ENCODE peak calls at places on chromosomes 16 and 17, in seven cellular contexts. S is body of pancreas, R is heart left ventricle, C is A549, H is stomach, A is ovary, N is sigmoid colon. V is an unnamed sample.

GRCh38 chr17:42407289-42407836 is 15.7 kb downstream of the CAVIN1 start:
- DNase-seq in A (peak; percentile 69), R (peak; percentile 87), H (peak; percentile 93), C (peak; percentile 96), S (peak; percentile 92), N (peak; percentile 95), V (peak; percentile 56)

GRCh38 chr17:74761931-74762330 is 13.5 kb downstream of the NHERF1 start:
- DNase-seq in H (no peak), S (no peak), R (no peak), A (no peak), C (no peak), N (no peak), V (no peak)

GRCh38 chr17:76022973-76023899 is 3.9 kb downstream of the EVPL start:
- DNase-seq in N (no peak), S (no peak), H (no peak), A (no peak), R (no peak), C (no peak), V (no peak)

GRCh38 chr16:20826039-20826566 is 19.8 kb downstream of the REXO5 start:
- DNase-seq in A (no peak), S (no peak), R (no peak), C (no peak), N (no peak), H (peak; percentile 32), V (no peak)

GRCh38 chr17:48816774-48817590 is at the start of gene TTLL6:
- DNase-seq in N (peak; percentile 88), R (peak; percentile 89), A (peak; percentile 73), H (peak; percentile 92), S (peak; percentile 73), C (peak; percentile 97), V (peak; percentile 94)

GRCh38 chr17:73359987-73360410 is 48.2 kb upstream of the CDC42EP4 start:
- DNase-seq in A (no peak), N (no peak), H (peak; percentile 93), R (no peak), S (peak; percentile 85), C (no peak), V (no peak)

GRCh38 chr17:66383353-66383752 is 80.9 kb downstream of the PRKCA start:
- DNase-seq in H (no peak), C (no peak), A (no peak), R (no peak), S (no peak), N (no peak), V (no peak)

GRCh38 chr16:48503779-48504178 is 106.2 kb downstream of the N4BP1 start:
- DNase-seq in S (no peak), N (peak; percentile 85), C (no peak), R (peak; percentile 77), H (no peak), A (peak; percentile 63), V (no peak)

GRCh38 chr16:30647274-30647571 is 3.5 kb upstream of the PRR14 start:
- DNase-seq in H (no peak), N (no peak), C (no peak), S (no peak), A (no peak), R (no peak), V (no peak)

GRCh38 chr17:13405807-13406206 is 195.9 kb downstream of the HS3ST3A1 start:
- DNase-seq in A (no peak), N (no peak), C (no peak), R (no peak), S (no peak), H (no peak), V (no peak)

GRCh38 chr16:8958344-8958808 is 5.3 kb downstream of the USP7 start:
- DNase-seq in N (peak; percentile 76), C (no peak), R (no peak), A (no peak), S (no peak), H (no peak), V (peak; percentile 74)

GRCh38 chr17:68035131-68035522 is 408 bp upstream of the KPNA2 start:
- DNase-seq in N (peak; percentile 96), S (peak; percentile 93), A (peak; percentile 88), C (peak; percentile 95), R (peak; percentile 96), H (peak; percentile 94), V (peak; percentile 97)

GRCh38 chr17:60292697-60293096 is 99.2 kb downstream of the USP32 start:
- DNase-seq in H (no peak), R (no peak), A (no peak), S (no peak), N (no peak), C (no peak), V (no peak)

GRCh38 chr17:4520881-4521600 is 22.4 kb downstream of the SPNS2 start:
- DNase-seq in N (no peak), A (no peak), H (peak; percentile 86), S (peak; percentile 64), C (no peak), R (no peak), V (no peak)

GRCh38 chr17:67096609-67097008 is 52.3 kb downstream of the CACNG1 start:
- DNase-seq in S (no peak), H (no peak), C (no peak), A (no peak), R (no peak), N (no peak), V (no peak)

GRCh38 chr16:48489376-48489775 is 104.2 kb upstream of the SIAH1 start:
- DNase-seq in N (no peak), C (no peak), H (no peak), S (no peak), A (no peak), R (no peak), V (no peak)

GRCh38 chr16:65546353-65546791 is 424.5 kb upstream of the CDH11 start:
- DNase-seq in R (no peak), C (no peak), N (no peak), H (no peak), S (no peak), A (no peak), V (no peak)

GRCh38 chr16:58853830-58854229 is 119.7 kb upstream of the GOT2 start:
- DNase-seq in A (no peak), H (no peak), R (no peak), N (no peak), C (no peak), S (no peak), V (no peak)

GRCh38 chr17:15133826-15134225 is 131.3 kb downstream of the PMP22 start:
- DNase-seq in N (no peak), R (no peak), H (no peak), C (no peak), A (no peak), S (no peak), V (no peak)

GRCh38 chr16:88599092-88599733 is 29.0 kb downstream of the ZC3H18 start:
- DNase-seq in H (peak; percentile 50), C (no peak), R (peak; percentile 91), N (peak; percentile 88), A (no peak), S (no peak), V (peak; percentile 99)

GRCh38 chr17:76935331-76935730 is 67.1 kb downstream of the MGAT5B start:
- DNase-seq in R (no peak), A (no peak), C (no peak), S (no peak), N (no peak), H (no peak), V (no peak)

GRCh38 chr17:74071280-74071679 is 132.2 kb upstream of the RPL38 start:
- DNase-seq in A (no peak), S (no peak), R (no peak), H (no peak), C (no peak), N (no peak), V (no peak)

GRCh38 chr17:67575325-67575724 is 142.4 kb upstream of the NOL11 start:
- DNase-seq in C (no peak), A (no peak), R (no peak), H (no peak), S (peak; percentile 28), N (no peak), V (no peak)

GRCh38 chr17:69414408-69415274 is at the start of gene MAP2K6:
- DNase-seq in R (peak; percentile 91), A (peak; percentile 64), H (peak; percentile 81), S (peak; percentile 79), C (peak; percentile 90), N (peak; percentile 91), V (peak; percentile 77)

GRCh38 chr17:46876353-46876887 is 25.0 kb downstream of the WNT9B start:
- DNase-seq in H (peak; percentile 86), S (peak; percentile 90), A (no peak), N (no peak), R (no peak), C (no peak), V (no peak)

GRCh38 chr17:353838-354234 is 1.2 kb upstream of the RPH3AL start:
- DNase-seq in S (no peak), H (no peak), A (no peak), C (no peak), N (no peak), R (no peak), V (no peak)
- H3K4me3 ChIP-seq in S (no peak overlapping the region), H (no peak overlapping the region), A (no peak overlapping the region), C (peak overlapping the region; percentile 48), N (no peak overlapping the region), R (no peak overlapping the region), V (no peak overlapping the region)

DNA sequence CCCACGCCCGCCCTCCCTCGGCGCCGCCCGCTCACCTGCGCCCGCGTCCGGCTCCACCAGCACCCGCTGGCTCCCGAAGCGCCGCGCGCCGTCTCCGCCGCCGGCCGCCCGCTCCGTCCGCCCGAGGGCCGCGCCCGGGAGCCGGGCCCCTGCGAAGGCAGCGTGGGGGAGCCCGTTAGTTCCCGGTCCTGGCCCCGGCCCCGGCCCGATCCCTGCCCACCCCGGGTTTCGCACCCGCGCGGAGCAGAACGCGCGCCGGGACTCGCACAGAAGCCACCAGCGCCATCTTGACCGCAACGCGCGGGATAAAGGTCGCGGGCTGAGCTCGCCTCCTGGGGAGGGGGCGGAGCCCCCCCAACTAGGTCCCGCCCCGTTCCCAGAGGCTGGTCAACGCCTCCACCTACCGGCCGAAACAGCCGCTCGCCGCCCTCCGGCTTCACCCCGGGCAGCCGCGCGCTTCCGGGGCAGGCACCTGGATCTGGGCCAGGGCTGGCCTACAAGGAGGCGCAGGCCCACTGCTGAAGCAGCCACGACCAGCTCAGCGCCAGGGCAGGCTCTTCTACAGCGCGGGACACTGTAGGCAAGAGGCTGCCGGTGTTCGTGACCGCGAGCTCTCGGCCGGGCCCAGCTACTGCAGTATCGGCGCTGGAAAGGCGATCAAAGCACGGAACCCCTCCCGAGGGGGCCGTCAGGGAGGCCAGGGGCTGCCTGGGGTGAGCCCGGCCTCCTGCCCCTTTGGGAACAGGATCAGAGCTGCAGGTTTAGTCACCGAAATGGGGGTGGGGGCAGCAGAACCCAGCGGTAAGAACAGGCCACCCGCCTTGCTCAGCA is at the start of gene ECI1:
- DNase-seq in R (peak; percentile 99), N (peak; percentile 98), H (peak; percentile 98), A (peak; percentile 97), S (peak; percentile 97), C (peak; percentile 98), V (peak; percentile 96)
- TF ChIP-seq POLR2A in R (peak; percentile 43), N (peak; percentile 71), H (no peak), A (peak; percentile 68), S (peak; percentile 91), C (peak; percentile 88), V (peak; percentile 77)

DNA sequence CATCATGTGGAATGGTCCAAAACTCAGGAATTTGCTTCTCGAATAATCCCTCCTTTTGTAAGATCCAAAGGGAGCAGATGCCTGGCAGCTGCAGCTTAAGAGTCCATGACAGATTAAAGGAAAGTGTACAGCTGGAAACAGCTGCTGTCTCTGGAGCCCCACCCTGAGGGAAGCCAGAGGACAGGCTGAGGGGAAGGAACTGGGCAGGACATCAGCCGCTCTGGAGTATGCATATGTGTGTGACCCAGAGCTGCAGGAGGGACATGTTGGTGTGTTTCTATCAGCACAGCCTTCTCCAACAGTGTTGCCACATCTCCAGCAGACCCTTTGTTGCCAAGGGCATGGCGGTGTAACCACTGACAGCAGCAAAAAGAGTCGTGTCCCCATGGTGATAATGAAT is 46.2 kb downstream of the CYB561 start:
- DNase-seq in A (peak; percentile 72), S (no peak), C (no peak), R (peak; percentile 76), N (peak; percentile 91), H (peak; percentile 40), V (no peak)
- TF ChIP-seq CTCF in A (no peak), S (no peak), C (no peak), R (no peak), N (no peak), H (no peak), V (no peak)

GRCh38 chr17:78318843-78319242 is 41.0 kb downstream of the SOCS3 start:
- DNase-seq in H (no peak), R (no peak), N (peak; percentile 54), C (no peak), A (no peak), S (no peak), V (no peak)
- H3K4me3 ChIP-seq in H (no peak overlapping the region), R (no peak overlapping the region), N (no peak overlapping the region), C (no peak overlapping the region), A (no peak overlapping the region), S (no peak overlapping the region), V (no peak overlapping the region)